ENCODE peak calls at places on chromosomes 5 and 9, in four cellular contexts. One of them, this sample, is unnamed.

GRCh38 chr9:127805620-127806019 is 2.9 kb downstream of the FPGS start:
- DNase-seq in pancreas: no peak
- DNase-seq in colonic mucosa: peak
- DNase-seq in cardiac muscle cell: peak
- DNase-seq in this sample: peak

GRCh38 chr9:70043689-70044449 is at the start of gene MAMDC2:
- DNase-seq in pancreas: peak
- DNase-seq in colonic mucosa: peak
- DNase-seq in cardiac muscle cell: peak
- DNase-seq in this sample: peak

GRCh38 chr5:86679529-86679928 is 61.8 kb downstream of the COX7C start:
- DNase-seq in colonic mucosa: peak
- DNase-seq in pancreas: no peak
- DNase-seq in cardiac muscle cell: peak
- DNase-seq in this sample: peak

GRCh38 chr5:151362970-151363369 is 15.6 kb upstream of the SLC36A2 start:
- DNase-seq in colonic mucosa: no peak
- DNase-seq in pancreas: no peak
- DNase-seq in cardiac muscle cell: no peak
- DNase-seq in this sample: no peak

GRCh38 chr5:155275214-155275613 is 261.7 kb downstream of the KIF4B start:
- DNase-seq in cardiac muscle cell: no peak
- DNase-seq in colonic mucosa: no peak
- DNase-seq in pancreas: no peak
- DNase-seq in this sample: no peak

GRCh38 chr5:87966213-87966612 is 302.4 kb downstream of the TMEM161B start:
- DNase-seq in pancreas: no peak
- DNase-seq in cardiac muscle cell: no peak
- DNase-seq in colonic mucosa: no peak
- DNase-seq in this sample: no peak

GRCh38 chr5:958701-959571 is 49.7 kb upstream of the NKD2 start:
- DNase-seq in pancreas: no peak
- DNase-seq in colonic mucosa: no peak
- DNase-seq in cardiac muscle cell: peak
- DNase-seq in this sample: peak

GRCh38 chr5:135823799-135824366 is 10.6 kb upstream of the SLC25A48 start:
- DNase-seq in pancreas: no peak
- DNase-seq in colonic mucosa: no peak
- DNase-seq in cardiac muscle cell: peak
- DNase-seq in this sample: no peak

GRCh38 chr5:94849821-94850736 is 231.6 kb downstream of the SLF1 start:
- DNase-seq in pancreas: no peak
- DNase-seq in colonic mucosa: no peak
- DNase-seq in cardiac muscle cell: peak
- DNase-seq in this sample: peak

GRCh38 chr5:141916522-141916921 is 7.1 kb upstream of the DELE1 start:
- DNase-seq in pancreas: no peak
- DNase-seq in cardiac muscle cell: no peak
- DNase-seq in colonic mucosa: no peak
- DNase-seq in this sample: no peak

GRCh38 chr9:104927216-104927911 is 591 bp downstream of the ABCA1 start:
- DNase-seq in cardiac muscle cell: peak
- DNase-seq in pancreas: peak
- DNase-seq in colonic mucosa: peak
- DNase-seq in this sample: peak

GRCh38 chr9:117546894-117547293 is 132.0 kb upstream of the ASTN2 start:
- DNase-seq in colonic mucosa: peak
- DNase-seq in pancreas: no peak
- DNase-seq in cardiac muscle cell: no peak
- DNase-seq in this sample: no peak

GRCh38 chr9:2336055-2336454 is 285.5 kb upstream of the VLDLR start:
- DNase-seq in pancreas: no peak
- DNase-seq in cardiac muscle cell: peak
- DNase-seq in colonic mucosa: no peak
- DNase-seq in this sample: peak

GRCh38 chr9:97567182-97567893 is 65.8 kb downstream of the TSTD2 start:
- DNase-seq in colonic mucosa: no peak
- DNase-seq in pancreas: no peak
- DNase-seq in cardiac muscle cell: no peak
- DNase-seq in this sample: no peak

GRCh38 chr5:134451618-134452505 is 40.2 kb upstream of the CDKN2AIPNL start:
- DNase-seq in colonic mucosa: peak
- DNase-seq in pancreas: no peak
- DNase-seq in cardiac muscle cell: peak
- DNase-seq in this sample: peak

GRCh38 chr9:108142504-108143201 is 653.1 kb upstream of the KLF4 start:
- DNase-seq in cardiac muscle cell: peak
- DNase-seq in pancreas: no peak
- DNase-seq in colonic mucosa: peak
- DNase-seq in this sample: peak

GRCh38 chr9:109317311-109317978 is 3.4 kb downstream of the EPB41L4B start:
- DNase-seq in pancreas: no peak
- DNase-seq in cardiac muscle cell: no peak
- DNase-seq in colonic mucosa: peak
- DNase-seq in this sample: no peak

GRCh38 chr9:114291064-114291474 is 31.8 kb upstream of the ORM1 start:
- DNase-seq in cardiac muscle cell: peak
- DNase-seq in pancreas: peak
- DNase-seq in colonic mucosa: peak
- DNase-seq in this sample: peak

GRCh38 chr5:43078956-43079355 is 38.8 kb upstream of the ANXA2R start:
- DNase-seq in cardiac muscle cell: peak
- DNase-seq in colonic mucosa: no peak
- DNase-seq in pancreas: no peak
- DNase-seq in this sample: peak

GRCh38 chr5:67552773-67553172 is 356.2 kb upstream of the CD180 start:
- DNase-seq in pancreas: no peak
- DNase-seq in colonic mucosa: no peak
- DNase-seq in cardiac muscle cell: no peak
- DNase-seq in this sample: no peak

GRCh38 chr5:172858990-172859811 is 25.1 kb downstream of the ERGIC1 start:
- DNase-seq in cardiac muscle cell: peak
- DNase-seq in pancreas: peak
- DNase-seq in colonic mucosa: peak
- DNase-seq in this sample: peak

GRCh38 chr5:143011621-143012020 is 241.4 kb downstream of the ARHGAP26 start:
- DNase-seq in pancreas: no peak
- DNase-seq in cardiac muscle cell: peak
- DNase-seq in colonic mucosa: no peak
- DNase-seq in this sample: peak

GRCh38 chr5:84688566-84688965 is 303.9 kb upstream of the EDIL3 start:
- DNase-seq in pancreas: no peak
- DNase-seq in cardiac muscle cell: peak
- DNase-seq in colonic mucosa: no peak
- DNase-seq in this sample: peak

GRCh38 chr9:28301281-28301680 is 728.0 kb upstream of the C9orf72 start:
- DNase-seq in colonic mucosa: no peak
- DNase-seq in pancreas: no peak
- DNase-seq in cardiac muscle cell: peak
- DNase-seq in this sample: no peak

GRCh38 chr5:170117736-170118135 is 12.0 kb downstream of the FOXI1 start:
- DNase-seq in colonic mucosa: no peak
- DNase-seq in pancreas: no peak
- DNase-seq in cardiac muscle cell: no peak
- DNase-seq in this sample: no peak

GRCh38 chr9:32968101-32969011 is 33.1 kb downstream of the APTX start:
- DNase-seq in pancreas: no peak
- DNase-seq in colonic mucosa: peak
- DNase-seq in cardiac muscle cell: peak
- DNase-seq in this sample: peak

GRCh38 chr5:82169892-82170291 is 108.3 kb downstream of the RPS23 start:
- DNase-seq in pancreas: no peak
- DNase-seq in cardiac muscle cell: no peak
- DNase-seq in colonic mucosa: no peak
- DNase-seq in this sample: no peak

GRCh38 chr9:22240619-22241018 is 206.0 kb upstream of the DMRTA1 start:
- DNase-seq in pancreas: no peak
- DNase-seq in colonic mucosa: no peak
- DNase-seq in cardiac muscle cell: peak
- DNase-seq in this sample: peak

GRCh38 chr9:27203783-27204182 is 93.2 kb downstream of the EQTN start:
- DNase-seq in colonic mucosa: no peak
- DNase-seq in cardiac muscle cell: no peak
- DNase-seq in pancreas: no peak
- DNase-seq in this sample: no peak

GRCh38 chr5:14925326-14925725 is 53.7 kb upstream of the ANKH start:
- DNase-seq in colonic mucosa: no peak
- DNase-seq in cardiac muscle cell: no peak
- DNase-seq in pancreas: no peak
- DNase-seq in this sample: no peak

GRCh38 chr5:179345429-179346321 is at the start of gene ADAMTS2:
- DNase-seq in cardiac muscle cell: peak
- DNase-seq in pancreas: no peak
- DNase-seq in colonic mucosa: peak
- DNase-seq in this sample: peak

DNA sequence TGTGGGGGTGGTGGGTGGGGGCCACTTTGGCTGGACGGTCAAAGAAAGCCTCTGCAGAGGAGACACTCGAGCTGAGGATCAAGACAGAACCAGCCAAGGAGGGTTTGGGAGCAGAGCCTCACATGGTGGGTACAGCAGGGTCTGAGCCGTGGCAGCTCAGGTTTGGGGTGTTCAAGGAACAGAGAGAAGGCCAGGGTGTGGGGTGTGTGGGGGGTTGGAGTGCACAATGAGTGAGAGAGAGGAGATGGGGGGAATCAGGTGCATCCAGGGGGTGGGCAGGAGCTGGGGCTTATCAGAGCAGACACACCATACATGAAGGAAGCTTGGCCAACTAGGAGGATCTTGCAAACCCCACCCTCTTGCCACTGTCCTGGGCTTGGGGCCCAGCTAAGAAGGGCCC is 140.0 kb downstream of the NSG2 start:
- DNase-seq in colonic mucosa: no peak
- DNase-seq in pancreas: no peak
- DNase-seq in cardiac muscle cell: no peak
- DNase-seq in this sample: no peak
- H3K4me3 ChIP-seq in colonic mucosa: no peak
- H3K4me3 ChIP-seq in pancreas: no peak
- H3K4me3 ChIP-seq in cardiac muscle cell: no peak
- H3K4me3 ChIP-seq in this sample: no peak

GRCh38 chr9:77212801-77213200 is 35.5 kb downstream of the VPS13A start:
- DNase-seq in pancreas: no peak
- DNase-seq in colonic mucosa: no peak
- DNase-seq in cardiac muscle cell: no peak
- DNase-seq in this sample: no peak

GRCh38 chr9:77218612-77219011 is 41.3 kb downstream of the VPS13A start:
- DNase-seq in cardiac muscle cell: peak
- DNase-seq in pancreas: no peak
- DNase-seq in colonic mucosa: no peak
- DNase-seq in this sample: peak

GRCh38 chr9:77211561-77211960 is 34.2 kb downstream of the VPS13A start:
- DNase-seq in colonic mucosa: no peak
- DNase-seq in pancreas: no peak
- DNase-seq in cardiac muscle cell: no peak
- DNase-seq in this sample: no peak

GRCh38 chr9:77221431-77221830 is 44.1 kb downstream of the VPS13A start:
- DNase-seq in pancreas: no peak
- DNase-seq in colonic mucosa: no peak
- DNase-seq in cardiac muscle cell: no peak
- DNase-seq in this sample: no peak

DNA sequence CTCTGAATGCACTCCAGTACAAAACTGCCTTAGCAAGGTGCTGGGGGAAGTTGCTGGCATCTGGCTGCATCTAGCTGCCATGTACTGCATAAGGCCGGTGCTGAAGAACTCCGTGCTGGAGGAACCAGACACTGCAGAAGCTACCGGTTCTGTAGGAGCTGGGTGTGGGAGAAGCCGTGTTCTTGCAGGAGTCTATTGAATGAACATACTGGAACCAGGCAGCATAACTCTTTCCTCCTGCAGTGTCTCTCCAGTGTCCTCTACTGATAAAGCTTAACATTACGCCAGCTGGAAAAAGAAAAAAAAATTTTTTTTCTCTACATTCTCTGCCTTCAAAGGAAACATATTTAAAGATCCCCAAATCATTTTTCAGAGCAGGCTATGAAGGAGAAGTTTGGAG is 38.5 kb downstream of the VPS13A start:
- DNase-seq in pancreas: no peak
- DNase-seq in cardiac muscle cell: peak
- DNase-seq in colonic mucosa: no peak
- DNase-seq in this sample: peak
- TF ChIP-seq CTCF in pancreas: no peak
- TF ChIP-seq CTCF in cardiac muscle cell: peak
- TF ChIP-seq CTCF in colonic mucosa: no peak
- TF ChIP-seq CTCF in this sample: peak

DNA sequence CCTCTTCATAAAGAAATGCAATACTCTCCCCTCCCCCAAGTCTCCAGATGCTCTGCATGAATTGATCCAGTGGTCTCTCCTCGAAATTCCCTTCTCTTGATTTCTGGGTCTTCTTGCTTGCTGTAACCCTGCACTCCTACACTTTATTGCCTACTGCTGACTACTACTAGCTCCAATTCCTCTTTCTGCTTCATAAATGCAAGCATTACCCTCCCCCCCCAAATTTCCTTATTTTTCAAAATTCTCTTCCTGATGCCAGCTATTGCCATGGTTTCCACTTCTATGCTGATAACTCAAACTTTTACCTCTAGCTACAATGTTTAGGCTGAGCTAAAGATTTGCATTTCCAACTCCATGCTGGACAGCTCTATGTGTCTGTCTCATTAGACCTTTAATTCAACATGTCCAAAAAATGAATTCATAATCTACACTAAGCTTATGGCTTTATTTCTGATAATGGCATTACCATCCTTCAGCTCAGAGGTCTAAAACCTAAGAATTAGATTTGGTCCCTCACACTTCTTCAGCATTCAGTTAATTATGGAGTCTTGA is 1.4 kb downstream of the ZBTB26 start:
- DNase-seq in pancreas: no peak
- DNase-seq in colonic mucosa: no peak
- DNase-seq in cardiac muscle cell: no peak
- DNase-seq in this sample: no peak
- H3K4me3 ChIP-seq in pancreas: no peak
- H3K4me3 ChIP-seq in colonic mucosa: no peak
- H3K4me3 ChIP-seq in cardiac muscle cell: peak
- H3K4me3 ChIP-seq in this sample: peak

GRCh38 chr9:7360513-7360912 is 439.1 kb downstream of the DMAC1 start:
- DNase-seq in pancreas: no peak
- DNase-seq in colonic mucosa: no peak
- DNase-seq in cardiac muscle cell: no peak
- DNase-seq in this sample: no peak

GRCh38 chr9:7354704-7355103 is 444.9 kb downstream of the DMAC1 start:
- DNase-seq in pancreas: no peak
- DNase-seq in cardiac muscle cell: no peak
- DNase-seq in colonic mucosa: no peak
- DNase-seq in this sample: no peak

GRCh38 chr9:7363777-7364477 is 435.7 kb downstream of the DMAC1 start:
- DNase-seq in cardiac muscle cell: peak
- DNase-seq in pancreas: no peak
- DNase-seq in colonic mucosa: no peak
- DNase-seq in this sample: no peak

DNA sequence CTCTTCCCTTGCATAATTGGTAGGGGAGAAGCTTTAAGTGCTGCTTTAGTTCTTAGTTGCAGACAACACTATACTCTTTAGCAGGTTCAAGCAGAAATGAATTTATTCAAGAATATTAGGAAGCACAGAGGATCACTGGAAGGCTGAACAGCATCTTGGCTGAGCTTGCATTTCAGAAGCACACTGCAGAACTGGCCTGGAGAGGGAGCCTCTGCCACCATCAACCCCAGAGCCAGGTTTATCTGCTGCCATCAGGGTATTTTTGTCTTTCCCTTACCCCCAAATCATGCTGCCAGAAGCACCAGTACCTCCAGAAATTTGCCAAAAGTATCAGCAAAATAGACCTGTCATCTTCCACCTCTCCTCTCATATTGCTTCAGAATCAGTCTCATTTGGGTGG is 440.7 kb downstream of the DMAC1 start:
- DNase-seq in pancreas: no peak
- DNase-seq in cardiac muscle cell: peak
- DNase-seq in colonic mucosa: no peak
- DNase-seq in this sample: peak
- TF ChIP-seq CTCF in pancreas: no peak
- TF ChIP-seq CTCF in cardiac muscle cell: peak
- TF ChIP-seq CTCF in colonic mucosa: no peak
- TF ChIP-seq CTCF in this sample: peak